ENCODE peak calls at places on chromosome 9, in five cellular contexts. R is IMR-90; T is heart right ventricle; U is A673; Z is CD4-positive, alpha-beta memory T cell. F is an unnamed sample.

GRCh38 chr9:7439355-7439978 is 360.1 kb downstream of the DMAC1 start:
- DNase-seq in R (peak), T (no peak), U (peak), Z (no peak), F (no peak)

GRCh38 chr9:127189628-127190027 is 67.2 kb upstream of the ANGPTL2 start:
- DNase-seq in R (no peak), T (no peak), U (no peak), Z (no peak), F (no peak)

GRCh38 chr9:124635285-124635684 is 128.1 kb upstream of the NR5A1 start:
- DNase-seq in R (no peak), T (no peak), U (no peak), Z (no peak), F (no peak)

GRCh38 chr9:113598451-113598850 is 134.9 kb downstream of the RGS3 start:
- DNase-seq in R (no peak), T (no peak), U (no peak), Z (no peak), F (no peak)

GRCh38 chr9:101738566-101739183 is at the start of gene GRIN3A:
- DNase-seq in R (no peak), T (peak), U (peak), Z (no peak), F (no peak)

GRCh38 chr9:86705474-86705873 is 241.8 kb downstream of the GAS1 start:
- DNase-seq in R (peak), T (no peak), U (no peak), Z (no peak), F (no peak)

GRCh38 chr9:82668724-82669324 is 394.1 kb downstream of the RASEF start:
- DNase-seq in R (no peak), T (no peak), U (no peak), Z (no peak), F (no peak)

GRCh38 chr9:6680797-6681146 is 35.2 kb upstream of the GLDC start:
- DNase-seq in R (peak), T (peak), U (peak), Z (no peak), F (no peak)

GRCh38 chr9:35517552-35518211 is 27.8 kb downstream of the RUSC2 start:
- DNase-seq in R (no peak), T (no peak), U (no peak), Z (no peak), F (no peak)

GRCh38 chr9:99360026-99360425 is 137.9 kb downstream of the SEC61B start:
- DNase-seq in R (no peak), T (no peak), U (no peak), Z (no peak), F (no peak)

GRCh38 chr9:134546231-134546731 is 95.3 kb upstream of the COL5A1 start:
- DNase-seq in R (peak), T (no peak), U (peak), Z (no peak), F (no peak)

GRCh38 chr9:136231478-136232297 is 13.9 kb downstream of the QSOX2 start:
- DNase-seq in R (no peak), T (no peak), U (no peak), Z (peak), F (peak)
- H3K4me3 ChIP-seq in R (no peak), T (peak), U (no peak), Z (no peak), F (no peak)

GRCh38 chr9:115668506-115668905 is 485.1 kb upstream of the PAPPA start:
- DNase-seq in R (peak), T (no peak), U (no peak), Z (no peak), F (no peak)
- H3K27ac ChIP-seq in R (peak), T (no peak), U (no peak), Z (no peak), F (no peak)

DNA sequence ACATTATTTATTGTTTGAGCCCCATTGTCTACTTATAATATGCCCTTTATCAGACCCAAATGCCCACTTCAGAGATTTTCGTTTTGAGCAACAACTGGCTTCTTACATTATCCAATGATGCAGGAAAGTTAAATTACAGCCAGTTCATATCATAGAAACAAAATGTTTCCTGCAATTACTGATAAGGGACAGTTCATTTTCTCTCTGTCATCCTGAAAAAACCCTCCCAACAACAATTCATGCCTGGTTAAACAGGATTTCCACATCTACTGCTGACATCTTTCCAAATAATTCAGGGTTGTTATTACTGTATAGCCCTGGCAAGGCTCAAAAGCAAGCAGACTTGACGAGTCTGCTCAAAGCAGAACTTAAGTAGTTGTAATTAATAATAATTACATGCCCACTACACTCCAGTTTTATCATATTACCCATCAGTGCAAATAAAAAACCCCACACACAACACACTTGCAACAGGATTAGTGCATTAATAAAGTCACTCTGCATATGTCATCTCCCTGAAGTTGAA is 119.4 kb upstream of the NFIB start:
- DNase-seq in R (no peak), T (no peak), U (peak), Z (no peak), F (no peak)
- H3K4me3 ChIP-seq in R (no peak), T (no peak), U (no peak), Z (no peak), F (no peak)

GRCh38 chr9:88477300-88477751 is 57.7 kb upstream of the NXNL2 start:
- DNase-seq in R (peak), T (no peak), U (no peak), Z (no peak), F (no peak)
- H3K27ac ChIP-seq in R (peak), T (no peak), U (no peak), Z (no peak), F (no peak)

GRCh38 chr9:91162784-91163440 is 198.8 kb downstream of the AUH start:
- DNase-seq in R (no peak), T (no peak), U (no peak), Z (no peak), F (no peak)
- H3K4me3 ChIP-seq in R (no peak), T (no peak), U (no peak), Z (no peak), F (peak)

GRCh38 chr9:123391946-123392345 is 35.9 kb downstream of the CRB2 start:
- DNase-seq in R (no peak), T (no peak), U (peak), Z (no peak), F (no peak)
- H3K27ac ChIP-seq in R (no peak), T (no peak), U (no peak), Z (no peak), F (no peak)

DNA sequence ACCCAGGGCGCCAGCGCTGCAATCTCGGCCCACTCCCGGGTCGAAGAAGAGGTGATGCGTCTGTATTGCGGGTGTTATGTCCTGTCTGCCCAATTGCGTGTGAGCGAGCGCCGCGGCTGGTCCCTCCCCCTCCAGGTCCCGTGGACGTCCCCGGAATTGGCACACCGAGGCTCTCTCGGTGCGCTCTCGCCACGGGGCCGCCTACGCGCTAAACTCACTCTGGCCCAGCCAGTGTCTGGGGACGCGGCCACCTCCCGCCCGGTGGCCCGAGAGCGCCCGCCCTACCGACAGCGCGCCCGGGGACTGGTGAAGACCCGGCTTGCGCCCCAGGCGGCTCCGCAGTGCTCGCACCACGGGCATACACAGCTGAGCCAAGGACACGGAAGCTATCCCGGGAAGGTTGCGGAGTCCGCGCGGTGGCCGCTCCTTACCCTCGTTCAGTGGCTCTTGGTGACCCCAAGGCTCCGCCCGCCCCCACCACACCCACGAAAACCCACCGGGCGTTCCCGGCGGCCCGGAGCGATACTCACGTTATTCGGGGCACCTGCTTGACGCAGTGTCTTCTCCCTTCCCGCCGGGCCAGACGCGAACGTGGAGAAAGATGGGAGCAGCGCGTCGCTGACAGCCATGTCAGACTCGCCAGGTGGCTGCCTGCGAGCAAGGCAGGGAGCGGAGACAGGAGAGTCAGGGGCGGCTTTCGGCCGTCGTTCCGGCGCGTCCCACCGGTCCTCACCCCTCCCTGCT is 997 bp downstream of the KLF4 start:
- DNase-seq in R (peak), T (peak), U (no peak), Z (no peak), F (peak)
- H3K4me3 ChIP-seq in R (peak), T (peak), U (peak), Z (no peak), F (no peak)

DNA sequence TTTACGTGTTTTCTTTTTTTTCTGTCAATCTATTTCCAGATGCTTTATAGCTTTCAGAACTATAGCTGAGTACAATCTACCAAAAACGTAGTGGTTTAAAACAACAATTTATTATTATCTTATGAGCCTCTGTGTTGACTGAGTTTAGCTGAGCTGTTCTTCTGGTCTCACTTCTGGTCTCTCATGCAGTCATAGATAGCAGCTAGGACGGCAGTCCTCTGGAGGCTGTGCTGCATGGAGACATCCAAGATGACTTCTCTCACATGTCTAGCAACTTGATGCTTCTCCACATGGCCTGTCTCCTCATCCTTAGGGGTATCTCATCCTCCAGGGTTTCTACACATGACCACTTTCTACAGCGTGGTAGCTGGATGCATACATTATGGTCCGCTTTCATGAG is 22.0 kb upstream of the RAD23B start:
- DNase-seq in R (no peak), T (no peak), U (no peak), Z (no peak), F (no peak)
- H3K27ac ChIP-seq in R (no peak), T (no peak), U (no peak), Z (no peak), F (no peak)

DNA sequence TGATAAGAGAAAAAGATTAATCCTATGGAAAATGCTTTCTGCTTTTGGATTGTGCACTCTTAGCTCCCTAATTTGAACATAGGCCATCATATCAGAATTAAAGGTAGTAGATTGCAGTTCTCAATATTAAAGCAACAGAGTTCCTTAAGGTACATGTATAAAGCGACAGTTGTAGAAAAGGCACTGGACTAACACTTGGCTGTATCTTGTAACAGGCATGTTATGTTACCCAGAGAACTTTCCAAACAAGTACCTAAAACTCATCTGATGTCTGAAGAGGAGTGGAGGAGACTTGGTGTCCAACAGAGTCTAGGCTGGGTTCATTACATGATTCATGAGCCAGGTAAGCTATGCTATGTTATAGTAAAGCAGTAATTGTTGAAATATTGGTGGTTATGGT is 3.3 kb upstream of the SECISBP2 start:
- DNase-seq in R (no peak), T (no peak), U (no peak), Z (no peak), F (no peak)
- H3K4me3 ChIP-seq in R (no peak), T (no peak), U (peak), Z (no peak), F (no peak)